ENCODE peak calls at places on chromosome 21, in four cellular contexts. G is AML-193, Y is T-helper 1 cell, M is neural progenitor cell. E is an unnamed sample.

GRCh38 chr21:41255190-41255589 is 61.4 kb upstream of the FAM3B start:
- DNase-seq in G (no peak), Y (no peak), M (no peak), E (no peak)

GRCh38 chr21:35401476-35401875 is 352.4 kb upstream of the RUNX1 start:
- DNase-seq in G (no peak), Y (no peak), M (no peak), E (no peak)

GRCh38 chr21:39688010-39688409 is 57.0 kb upstream of the IGSF5 start:
- DNase-seq in G (no peak), Y (no peak), M (no peak), E (no peak)

GRCh38 chr21:25838809-25839208 is 104.0 kb downstream of the GABPA start:
- DNase-seq in G (no peak), Y (no peak), M (no peak), E (no peak)

GRCh38 chr21:42063206-42063577 is 7.9 kb upstream of the UMODL1 start:
- DNase-seq in G (no peak), Y (no peak), M (no peak), E (peak)

GRCh38 chr21:38170705-38171682 is 85.8 kb upstream of the KCNJ15 start:
- DNase-seq in G (no peak), Y (no peak), M (no peak), E (no peak)

GRCh38 chr21:26072891-26073615 is 97.5 kb downstream of the APP start:
- DNase-seq in G (no peak), Y (no peak), M (no peak), E (no peak)

GRCh38 chr21:29265690-29266479 is 32.8 kb upstream of the BACH1 start:
- DNase-seq in G (no peak), Y (no peak), M (no peak), E (no peak)

GRCh38 chr21:37845535-37845934 is 70.7 kb downstream of the KCNJ6 start:
- DNase-seq in G (no peak), Y (no peak), M (no peak), E (no peak)

GRCh38 chr21:42038826-42039425 is 28.8 kb upstream of the ZBTB21 start:
- DNase-seq in G (no peak), Y (no peak), M (no peak), E (no peak)

GRCh38 chr21:32336711-32337110 is 38.1 kb downstream of the MRAP start:
- DNase-seq in G (no peak), Y (no peak), M (no peak), E (no peak)

GRCh38 chr21:25313891-25314646 is 293.2 kb downstream of the MRPL39 start:
- DNase-seq in G (peak), Y (no peak), M (no peak), E (no peak)

GRCh38 chr21:44482581-44483287 is 27.4 kb downstream of the LRRC3 start:
- DNase-seq in G (no peak), Y (no peak), M (no peak), E (no peak)

GRCh38 chr21:36839123-36839522 is 127.3 kb downstream of the HLCS start:
- DNase-seq in G (no peak), Y (no peak), M (no peak), E (no peak)

GRCh38 chr21:31911138-31911907 is 38.5 kb downstream of the HUNK start:
- DNase-seq in G (no peak), Y (no peak), M (no peak), E (no peak)

GRCh38 chr21:28793043-28793442 is 199.6 kb downstream of the LTN1 start:
- DNase-seq in G (peak), Y (no peak), M (peak), E (no peak)

GRCh38 chr21:45895778-45896370 is 85.7 kb upstream of the COL6A1 start:
- DNase-seq in G (no peak), Y (no peak), M (no peak), E (peak)

GRCh38 chr21:34989337-34990151 is 59.6 kb downstream of the RUNX1 start:
- DNase-seq in G (no peak), Y (peak), M (peak), E (no peak)

GRCh38 chr21:10425856-10426255 is 95.5 kb upstream of the TPTE start:
- DNase-seq in G (no peak), Y (no peak), M (no peak), E (no peak)

E was measured in RWPE2.